ENCODE peak calls at places on chromosome 13, in four cellular contexts. G is stimulated activated CD4-positive, alpha-beta T cell treated with anti-CD3 and anti-CD28 coated beads, Interleukin-4, amount 100 ng/mL, for 4 hours; J is fibroblast of pulmonary artery; M is M059J. B is an unnamed sample.

GRCh38 chr13:95500136-95500718 is 52.3 kb upstream of the CLDN10 start:
- DNase-seq in G (no peak), J (no peak), M (peak; percentile 27), B (no peak)

GRCh38 chr13:48318714-48319457 is 15.3 kb downstream of the RB1 start:
- DNase-seq in G (no peak), J (no peak), M (no peak), B (no peak)

GRCh38 chr13:77918391-77919261 is at the start of gene EDNRB:
- DNase-seq in G (no peak), J (peak; percentile 44), M (peak; percentile 16), B (no peak)

GRCh38 chr13:45092668-45093067 is 27.6 kb upstream of the GTF2F2 start:
- DNase-seq in G (no peak), J (no peak), M (peak; percentile 79), B (peak; percentile 46)

GRCh38 chr13:78659450-78660110 is 625 bp upstream of the OBI1 start:
- DNase-seq in G (no peak), J (no peak), M (no peak), B (no peak)

GRCh38 chr13:74346960-74347359 is 212.8 kb upstream of the KLF12 start:
- DNase-seq in G (no peak), J (no peak), M (no peak), B (no peak)

GRCh38 chr13:76711515-76712182 is 174.6 kb downstream of the KCTD12 start:
- DNase-seq in G (no peak), J (peak; percentile 98), M (peak; percentile 49), B (peak; percentile 44)

GRCh38 chr13:73064991-73065390 is 6.2 kb downstream of the KLF5 start:
- DNase-seq in G (no peak), J (no peak), M (peak; percentile 18), B (no peak)

GRCh38 chr13:90618133-90618532 is 729.4 kb upstream of the MIR17HG start:
- DNase-seq in G (no peak), J (no peak), M (no peak), B (no peak)